ENCODE peak calls at places on chromosome 18, in seven cellular contexts. T, V, X, Z, I, N and L are unnamed samples. For H3K4me1, the result is how much of the 10 kb centered on the place peaks cover.

GRCh38 chr18:7447629-7448028 is 119.5 kb upstream of the PTPRM start:
- DNase-seq in N (no peak), X (no peak), I (peak), V (no peak), T (no peak), Z (no peak), L (no peak)

GRCh38 chr18:23307567-23308295 is 145.4 kb upstream of the RIOK3 start:
- DNase-seq in T (no peak), I (peak), N (peak), V (no peak), X (peak), Z (no peak), L (no peak)

GRCh38 chr18:10798727-10799435 is 273.1 kb downstream of the NAPG start:
- DNase-seq in V (no peak), X (peak), Z (no peak), T (no peak), N (no peak), I (no peak), L (no peak)

GRCh38 chr18:59547691-59548182 is 149.5 kb downstream of the CCBE1 start:
- DNase-seq in X (peak), V (no peak), N (peak), I (no peak), Z (peak), T (peak), L (no peak)

GRCh38 chr18:3759099-3759498 is 309.1 kb downstream of the TGIF1 start:
- DNase-seq in X (no peak), V (no peak), Z (no peak), T (no peak), I (no peak), N (no peak), L (no peak)

GRCh38 chr18:70499218-70499691 is 210.4 kb downstream of the SOCS6 start:
- DNase-seq in V (peak), T (peak), N (peak), X (no peak), Z (peak), I (no peak), L (no peak)

GRCh38 chr18:6039055-6039454 is 143.7 kb upstream of the TMEM200C start:
- DNase-seq in I (no peak), X (peak), T (no peak), V (no peak), N (no peak), Z (no peak), L (no peak)

GRCh38 chr18:32439802-32440201 is 30.9 kb downstream of the GAREM1 start:
- DNase-seq in N (peak), Z (peak), I (no peak), T (peak), V (no peak), X (no peak), L (no peak)

GRCh38 chr18:22816266-22817176 is 116.6 kb upstream of the RBBP8 start:
- DNase-seq in V (no peak), T (no peak), I (no peak), X (no peak), N (no peak), Z (no peak), L (no peak)

GRCh38 chr18:47050468-47050867 is 15.0 kb upstream of the ELOA2 start:
- DNase-seq in X (peak), T (no peak), N (peak), Z (peak), V (no peak), I (peak), L (peak)

GRCh38 chr18:78519394-78520062 is 460.1 kb upstream of the SALL3 start:
- DNase-seq in V (no peak), T (peak), N (no peak), I (no peak), Z (no peak), X (no peak), L (no peak)

GRCh38 chr18:66867653-66868052 is 263.8 kb upstream of the CDH19 start:
- DNase-seq in X (no peak), N (peak), T (no peak), Z (no peak), V (no peak), I (peak), L (no peak)

GRCh38 chr18:22113144-22113813 is 56.1 kb upstream of the GATA6 start:
- DNase-seq in I (no peak), N (no peak), T (no peak), X (no peak), V (no peak), Z (no peak), L (no peak)

GRCh38 chr18:7174359-7175107 is 56.4 kb upstream of the LRRC30 start:
- DNase-seq in Z (peak), T (peak), I (no peak), N (no peak), V (no peak), X (no peak), L (no peak)

GRCh38 chr18:30889582-30890301 is 152.8 kb downstream of the DSC3 start:
- DNase-seq in T (peak), X (no peak), V (no peak), N (peak), I (peak), Z (peak), L (peak)

GRCh38 chr18:37328946-37329719 is 236.5 kb downstream of the CELF4 start:
- DNase-seq in N (no peak), V (no peak), T (no peak), I (no peak), X (no peak), Z (no peak), L (no peak)

GRCh38 chr18:79787527-79788095 is 10.1 kb upstream of the KCNG2 start:
- DNase-seq in I (no peak), X (no peak), V (no peak), T (no peak), Z (no peak), N (no peak), L (no peak)
- H3K4ac ChIP-seq in I (no peak), X (no peak), V (no peak), T (no peak), Z (no peak), N (no peak), L (no peak)

DNA sequence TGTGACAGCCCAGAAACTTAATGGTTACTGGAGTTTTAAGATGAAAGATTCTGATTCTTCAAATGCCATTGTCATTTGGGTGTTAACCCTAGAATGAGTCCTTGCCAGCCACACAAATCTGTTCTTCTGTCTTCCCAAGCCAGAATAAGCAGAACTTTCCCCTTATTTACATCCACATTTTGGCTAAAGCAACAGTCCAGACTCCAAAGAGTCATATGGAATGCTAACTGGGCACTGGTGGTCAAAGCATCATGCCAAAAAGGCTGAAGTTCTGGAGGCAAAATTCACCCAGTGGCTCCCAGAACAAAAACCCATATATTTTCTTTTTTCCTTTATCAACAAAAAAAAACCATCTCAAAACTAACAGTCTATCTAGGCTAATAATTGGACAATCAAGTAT is 89.7 kb upstream of the SETBP1 start:
- DNase-seq in N (no peak), T (no peak), Z (no peak), V (no peak), I (no peak), X (no peak), L (no peak)
- H3K4me1 ChIP-seq in N (under half), T (under half), Z (under half), V (under half), I (under half), X (under half), L (under half)

GRCh38 chr18:77076111-77076510 is 56.5 kb downstream of the MBP start:
- DNase-seq in N (no peak), T (no peak), X (no peak), Z (no peak), I (no peak), V (no peak), L (no peak)

GRCh38 chr18:77077401-77077800 is 55.2 kb downstream of the MBP start:
- DNase-seq in Z (no peak), T (peak), I (no peak), N (no peak), X (no peak), V (no peak), L (no peak)

GRCh38 chr18:77079088-77079487 is 53.5 kb downstream of the MBP start:
- DNase-seq in V (no peak), N (no peak), T (no peak), I (no peak), Z (no peak), X (no peak), L (no peak)

GRCh38 chr18:77078671-77079070 is 53.9 kb downstream of the MBP start:
- DNase-seq in T (no peak), N (peak), I (no peak), X (no peak), V (no peak), Z (no peak), L (no peak)

GRCh38 chr18:77077836-77078456 is 54.6 kb downstream of the MBP start:
- DNase-seq in X (peak), T (no peak), N (peak), Z (no peak), V (no peak), I (peak), L (no peak)
- H3K4ac ChIP-seq in X (peak), T (no peak), N (no peak), Z (no peak), V (no peak), I (no peak), L (no peak)

GRCh38 chr18:63216911-63217311 is 102.7 kb downstream of the BCL2 start:
- DNase-seq in I (peak), Z (no peak), V (no peak), T (no peak), N (peak), X (no peak), L (no peak)
- H3K4me1 ChIP-seq in I (under half), Z (under half), V (under half), T (under half), N (under half), X (under half), L (under half)

DNA sequence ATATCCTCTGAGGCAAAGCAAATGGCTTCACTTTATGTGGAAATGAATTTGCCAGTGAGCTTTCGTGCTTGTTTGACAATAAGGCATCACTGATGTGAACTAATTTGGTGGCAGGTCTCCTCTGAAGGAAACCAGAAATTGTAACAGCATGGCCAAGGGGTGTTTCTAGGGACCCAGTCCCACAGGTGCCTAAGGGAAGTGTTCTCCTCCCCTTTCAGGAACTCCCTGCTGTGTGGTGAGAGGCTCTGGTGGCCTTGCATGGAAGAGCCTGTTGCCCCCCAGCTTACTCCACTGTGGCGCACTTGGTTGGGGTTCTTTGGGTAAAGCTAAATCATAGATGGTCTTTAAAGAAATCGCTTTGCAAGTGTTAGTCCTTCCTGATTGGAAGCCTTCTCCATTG is 20.4 kb downstream of the RAB12 start:
- DNase-seq in X (no peak), T (no peak), Z (no peak), V (no peak), I (no peak), N (no peak), L (no peak)
- H3K4ac ChIP-seq in X (no peak), T (no peak), Z (no peak), V (peak), I (no peak), N (no peak), L (no peak)

DNA sequence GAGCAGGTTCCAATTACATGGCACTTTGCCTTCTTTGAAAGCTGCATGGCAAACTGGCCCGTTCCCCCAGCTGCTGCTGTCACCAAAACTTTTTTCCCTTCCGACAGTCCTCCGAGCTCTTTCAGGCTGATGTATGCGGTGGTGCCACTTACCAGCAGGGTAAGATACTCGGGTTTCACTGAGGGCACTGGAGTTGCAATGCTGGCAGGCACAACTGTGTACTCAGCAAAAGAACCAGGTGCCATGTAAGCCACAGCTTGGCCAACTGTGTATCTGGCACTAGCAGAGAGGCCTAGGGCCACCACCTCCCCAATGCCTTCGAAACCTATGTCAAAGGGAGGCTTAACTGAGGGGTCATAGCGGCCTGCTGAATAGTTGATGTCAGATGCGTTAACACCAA is 7.0 kb downstream of the PTGR3 start:
- DNase-seq in Z (no peak), T (no peak), V (no peak), X (no peak), I (no peak), N (no peak), L (no peak)
- H3K4me1 ChIP-seq in Z (under half), T (under half), V (under half), X (under half), I (under half), N (under half), L (under half)

GRCh38 chr18:72692086-72692485 is 147.9 kb upstream of the CBLN2 start:
- DNase-seq in I (no peak), T (peak), Z (peak), X (no peak), V (peak), N (no peak), L (no peak)

GRCh38 chr18:72697706-72698105 is 153.6 kb upstream of the CBLN2 start:
- DNase-seq in X (no peak), T (no peak), V (no peak), N (no peak), Z (peak), I (no peak), L (no peak)

GRCh38 chr18:72692595-72692994 is 148.5 kb upstream of the CBLN2 start:
- DNase-seq in V (no peak), Z (no peak), I (no peak), X (no peak), N (no peak), T (peak), L (no peak)
- H3K4ac ChIP-seq in V (peak), Z (peak), I (no peak), X (no peak), N (no peak), T (no peak), L (no peak)